ENCODE peak calls at places on chromosomes 5 and 9, in seven cellular contexts. One of them, this sample, is unnamed.

GRCh38 chr5:111550282-111551020 is 38.1 kb upstream of the STARD4 start:
- DNase-seq in neuronal stem cell: peak
- DNase-seq in H1: peak
- DNase-seq in trophoblast cell: peak
- DNase-seq in mesendoderm: peak
- DNase-seq in IMR-90: peak
- DNase-seq in mesenchymal stem cell: peak
- DNase-seq in this sample: peak

GRCh38 chr9:35954942-35955546 is 2.9 kb downstream of the OR2S2 start:
- DNase-seq in neuronal stem cell: peak
- DNase-seq in mesendoderm: peak
- DNase-seq in mesenchymal stem cell: peak
- DNase-seq in IMR-90: peak
- DNase-seq in H1: no peak
- DNase-seq in trophoblast cell: peak
- DNase-seq in this sample: peak

GRCh38 chr9:3262831-3263544 is 262.8 kb downstream of the RFX3 start:
- DNase-seq in trophoblast cell: no peak
- DNase-seq in mesenchymal stem cell: no peak
- DNase-seq in mesendoderm: no peak
- DNase-seq in H1: peak
- DNase-seq in IMR-90: no peak
- DNase-seq in neuronal stem cell: no peak
- DNase-seq in this sample: peak

GRCh38 chr5:73649926-73650325 is 23.9 kb downstream of the ARHGEF28 start:
- DNase-seq in neuronal stem cell: no peak
- DNase-seq in mesendoderm: no peak
- DNase-seq in H1: no peak
- DNase-seq in IMR-90: no peak
- DNase-seq in mesenchymal stem cell: no peak
- DNase-seq in trophoblast cell: no peak
- DNase-seq in this sample: no peak

GRCh38 chr5:51398875-51399635 is 15.8 kb downstream of the ISL1 start:
- DNase-seq in neuronal stem cell: peak
- DNase-seq in trophoblast cell: peak
- DNase-seq in mesenchymal stem cell: peak
- DNase-seq in H1: no peak
- DNase-seq in IMR-90: no peak
- DNase-seq in mesendoderm: peak
- DNase-seq in this sample: peak

GRCh38 chr9:132585954-132586829 is 3.8 kb downstream of the BARHL1 start:
- DNase-seq in mesenchymal stem cell: no peak
- DNase-seq in neuronal stem cell: no peak
- DNase-seq in H1: no peak
- DNase-seq in IMR-90: no peak
- DNase-seq in mesendoderm: no peak
- DNase-seq in trophoblast cell: no peak
- DNase-seq in this sample: no peak

GRCh38 chr9:114156658-114157421 is 1.5 kb downstream of the COL27A1 start:
- DNase-seq in mesenchymal stem cell: peak
- DNase-seq in H1: no peak
- DNase-seq in trophoblast cell: peak
- DNase-seq in mesendoderm: peak
- DNase-seq in neuronal stem cell: no peak
- DNase-seq in IMR-90: peak
- DNase-seq in this sample: peak

GRCh38 chr5:150036513-150036912 is 36.0 kb downstream of the HMGXB3 start:
- DNase-seq in IMR-90: peak
- DNase-seq in trophoblast cell: peak
- DNase-seq in mesenchymal stem cell: peak
- DNase-seq in H1: no peak
- DNase-seq in neuronal stem cell: no peak
- DNase-seq in mesendoderm: no peak
- DNase-seq in this sample: no peak

GRCh38 chr5:135887881-135888614 is 7.6 kb downstream of the IL9 start:
- DNase-seq in H1: no peak
- DNase-seq in mesendoderm: peak
- DNase-seq in IMR-90: peak
- DNase-seq in neuronal stem cell: peak
- DNase-seq in trophoblast cell: peak
- DNase-seq in mesenchymal stem cell: peak
- DNase-seq in this sample: peak

DNA sequence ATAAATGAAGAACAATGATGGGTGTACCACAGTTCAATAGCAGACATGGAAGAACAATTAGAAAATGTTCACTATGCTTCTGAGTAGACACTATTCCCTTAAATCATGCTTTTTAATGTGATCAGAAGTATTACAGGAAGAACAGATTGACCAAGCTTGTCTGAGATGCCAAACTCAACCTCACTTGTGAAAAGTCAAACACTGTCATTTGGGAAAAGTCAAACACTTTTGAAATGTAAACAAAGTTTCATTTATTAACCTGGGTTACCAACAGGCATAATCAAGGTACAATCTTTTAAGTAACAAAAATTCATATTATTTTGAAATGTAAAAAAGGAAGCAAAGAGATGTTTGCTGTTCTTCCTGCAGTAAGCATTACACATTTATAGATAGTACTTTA is 19.2 kb downstream of the RAB14 start:
- DNase-seq in IMR-90: no peak
- DNase-seq in H1: no peak
- DNase-seq in trophoblast cell: no peak
- DNase-seq in mesenchymal stem cell: no peak
- DNase-seq in mesendoderm: no peak
- DNase-seq in neuronal stem cell: no peak
- DNase-seq in this sample: no peak
- H4K8ac ChIP-seq in IMR-90: no peak
- H4K8ac ChIP-seq in H1: no peak
- H4K8ac ChIP-seq in trophoblast cell: no peak
- H4K8ac ChIP-seq in mesenchymal stem cell: no peak
- H4K8ac ChIP-seq in mesendoderm: no peak
- H4K8ac ChIP-seq in neuronal stem cell: no peak
- H4K8ac ChIP-seq in this sample: no peak

DNA sequence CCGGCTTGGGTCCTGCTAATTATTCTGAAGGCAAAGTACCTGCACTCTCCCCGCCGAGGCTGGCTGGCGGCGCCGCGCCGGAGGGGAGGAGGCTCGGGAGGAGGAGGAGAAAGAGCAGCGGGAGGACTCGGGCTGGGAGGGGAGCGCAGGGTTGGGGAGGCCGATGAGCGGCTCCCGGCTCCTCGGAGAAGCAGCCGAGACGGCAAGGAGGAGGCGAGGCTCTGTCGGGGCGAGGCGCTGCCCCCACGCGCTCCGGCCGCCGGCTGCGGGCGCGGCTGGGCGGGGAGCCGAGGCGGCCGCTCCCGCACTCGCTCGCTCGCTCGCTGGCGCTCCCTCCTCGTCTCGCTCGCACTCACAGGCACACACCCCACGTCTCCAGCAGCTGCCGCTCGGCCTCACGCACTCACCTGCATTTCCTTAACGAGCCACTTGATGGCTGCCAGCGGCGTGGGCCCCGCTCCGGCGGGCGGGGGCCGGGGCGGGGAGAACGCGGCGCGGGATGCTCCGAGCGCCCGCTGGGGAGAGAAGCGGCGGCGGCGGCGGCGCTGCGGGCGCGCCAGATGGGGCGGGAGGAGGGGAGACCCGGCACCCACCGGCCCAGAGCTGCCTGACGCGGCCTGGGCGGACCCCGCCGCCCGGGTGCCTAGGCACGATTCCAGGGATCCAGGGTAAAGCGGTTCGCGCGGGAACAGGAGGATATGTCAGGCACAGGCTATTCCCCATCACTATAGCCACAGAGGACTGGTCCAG is at the start of gene PTPRD:
- DNase-seq in trophoblast cell: peak
- DNase-seq in neuronal stem cell: peak
- DNase-seq in IMR-90: peak
- DNase-seq in H1: peak
- DNase-seq in mesendoderm: peak
- DNase-seq in mesenchymal stem cell: peak
- DNase-seq in this sample: peak
- H3K9ac ChIP-seq in trophoblast cell: no peak
- H3K9ac ChIP-seq in neuronal stem cell: peak
- H3K9ac ChIP-seq in IMR-90: no peak
- H3K9ac ChIP-seq in H1: peak
- H3K9ac ChIP-seq in mesendoderm: peak
- H3K9ac ChIP-seq in mesenchymal stem cell: no peak
- H3K9ac ChIP-seq in this sample: peak

GRCh38 chr9:118439446-118439845 is 735.2 kb downstream of the TLR4 start:
- DNase-seq in IMR-90: no peak
- DNase-seq in mesenchymal stem cell: no peak
- DNase-seq in mesendoderm: no peak
- DNase-seq in trophoblast cell: no peak
- DNase-seq in neuronal stem cell: no peak
- DNase-seq in H1: no peak
- DNase-seq in this sample: no peak

GRCh38 chr9:118444403-118444802 is 740.2 kb downstream of the TLR4 start:
- DNase-seq in trophoblast cell: no peak
- DNase-seq in mesenchymal stem cell: no peak
- DNase-seq in mesendoderm: no peak
- DNase-seq in IMR-90: no peak
- DNase-seq in H1: no peak
- DNase-seq in neuronal stem cell: no peak
- DNase-seq in this sample: no peak

DNA sequence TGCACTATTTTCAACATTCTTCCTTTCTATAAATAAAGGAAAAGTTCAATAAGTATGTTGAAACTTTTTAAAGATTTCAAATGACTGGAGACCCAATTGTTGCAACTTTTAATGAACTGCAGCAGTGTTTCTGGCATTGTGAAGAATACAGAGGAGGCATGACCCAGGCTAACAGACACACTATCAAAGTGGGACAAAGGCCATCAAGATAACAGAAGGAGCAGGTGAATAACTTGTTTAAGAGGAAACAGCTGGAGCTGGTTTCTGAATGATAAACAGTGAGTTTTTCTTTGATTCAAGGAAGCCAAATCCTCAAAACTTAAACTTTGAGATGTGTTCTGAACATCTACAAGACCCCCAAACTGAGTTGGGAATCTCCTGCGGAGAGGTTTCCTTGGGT is 734.6 kb downstream of the TLR4 start:
- DNase-seq in mesenchymal stem cell: no peak
- DNase-seq in mesendoderm: peak
- DNase-seq in IMR-90: no peak
- DNase-seq in H1: no peak
- DNase-seq in neuronal stem cell: no peak
- DNase-seq in trophoblast cell: peak
- DNase-seq in this sample: no peak
- H4K8ac ChIP-seq in mesenchymal stem cell: no peak
- H4K8ac ChIP-seq in mesendoderm: no peak
- H4K8ac ChIP-seq in IMR-90: no peak
- H4K8ac ChIP-seq in H1: no peak
- H4K8ac ChIP-seq in neuronal stem cell: no peak
- H4K8ac ChIP-seq in trophoblast cell: no peak
- H4K8ac ChIP-seq in this sample: no peak

DNA sequence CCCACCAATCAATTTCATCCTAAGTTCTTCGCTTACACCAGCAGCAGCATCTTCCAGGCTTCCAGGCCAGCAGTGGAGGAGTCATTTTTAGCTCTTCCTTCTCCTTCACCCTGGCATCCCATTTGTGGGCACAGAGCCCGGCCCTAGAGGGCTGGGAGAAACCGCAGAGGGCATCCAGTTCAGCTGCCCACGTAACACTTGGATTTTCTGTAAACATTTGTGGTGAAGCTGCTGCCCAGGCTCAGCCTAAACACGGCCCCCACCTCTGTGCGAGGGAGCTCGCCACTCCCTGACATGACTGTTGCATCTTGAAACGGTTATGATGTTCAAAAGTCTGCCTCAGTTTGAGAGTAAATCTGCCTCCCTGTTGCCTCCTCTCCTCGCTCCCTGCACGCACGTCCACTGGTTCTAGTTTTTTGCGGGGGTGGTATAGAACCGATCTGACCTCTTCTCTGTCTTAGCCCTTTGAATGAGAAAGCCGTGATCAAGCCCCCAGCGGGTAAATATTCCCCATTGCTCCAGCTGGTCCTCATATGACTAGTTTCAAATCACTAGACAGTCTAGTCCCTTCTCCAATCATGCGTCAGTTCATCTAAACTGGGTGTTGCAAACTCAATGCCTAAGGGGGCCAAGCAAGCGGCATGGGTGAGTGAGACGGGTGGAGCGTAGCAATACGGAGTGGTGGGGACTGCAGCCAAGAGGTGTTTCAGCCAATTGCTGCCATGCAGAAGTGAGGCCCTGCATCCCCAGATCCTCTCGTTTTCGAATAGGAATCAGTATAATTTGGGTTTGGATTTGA is 34.9 kb upstream of the N4BP3 start:
- DNase-seq in neuronal stem cell: no peak
- DNase-seq in mesenchymal stem cell: peak
- DNase-seq in IMR-90: peak
- DNase-seq in trophoblast cell: peak
- DNase-seq in H1: no peak
- DNase-seq in mesendoderm: no peak
- DNase-seq in this sample: no peak
- H3K9ac ChIP-seq in neuronal stem cell: no peak
- H3K9ac ChIP-seq in mesenchymal stem cell: no peak
- H3K9ac ChIP-seq in IMR-90: no peak
- H3K9ac ChIP-seq in trophoblast cell: no peak
- H3K9ac ChIP-seq in H1: no peak
- H3K9ac ChIP-seq in mesendoderm: no peak
- H3K9ac ChIP-seq in this sample: no peak

DNA sequence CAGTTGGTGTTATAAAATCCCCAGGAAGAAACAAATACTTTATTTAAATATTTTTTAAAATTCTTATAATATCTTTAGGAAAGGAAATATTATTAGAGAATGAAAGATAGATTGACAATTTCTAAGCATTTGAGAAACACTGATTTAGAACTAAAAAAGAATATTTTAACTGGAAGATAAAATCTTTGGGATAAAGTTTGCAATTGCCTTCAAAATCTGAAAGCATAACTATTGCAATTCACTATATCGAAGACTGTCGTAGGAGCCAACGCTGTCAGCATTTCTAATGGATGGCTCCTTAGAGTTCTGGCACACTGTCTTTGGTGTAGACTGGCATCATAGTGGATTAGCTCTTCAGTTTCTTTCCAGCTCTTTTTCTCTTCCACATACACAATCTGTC is 1561.3 kb downstream of the MAT2B start:
- DNase-seq in H1: no peak
- DNase-seq in trophoblast cell: no peak
- DNase-seq in mesenchymal stem cell: no peak
- DNase-seq in neuronal stem cell: no peak
- DNase-seq in IMR-90: no peak
- DNase-seq in mesendoderm: no peak
- DNase-seq in this sample: no peak
- H4K8ac ChIP-seq in H1: no peak
- H4K8ac ChIP-seq in trophoblast cell: no peak
- H4K8ac ChIP-seq in mesenchymal stem cell: no peak
- H4K8ac ChIP-seq in neuronal stem cell: no peak
- H4K8ac ChIP-seq in IMR-90: no peak
- H4K8ac ChIP-seq in mesendoderm: no peak
- H4K8ac ChIP-seq in this sample: no peak

GRCh38 chr5:43649256-43649655 is 46.3 kb downstream of the NNT start:
- DNase-seq in neuronal stem cell: no peak
- DNase-seq in H1: no peak
- DNase-seq in mesendoderm: no peak
- DNase-seq in trophoblast cell: no peak
- DNase-seq in IMR-90: peak
- DNase-seq in mesenchymal stem cell: peak
- DNase-seq in this sample: no peak
- H3K9ac ChIP-seq in neuronal stem cell: no peak
- H3K9ac ChIP-seq in H1: no peak
- H3K9ac ChIP-seq in mesendoderm: no peak
- H3K9ac ChIP-seq in trophoblast cell: no peak
- H3K9ac ChIP-seq in IMR-90: no peak
- H3K9ac ChIP-seq in mesenchymal stem cell: peak
- H3K9ac ChIP-seq in this sample: no peak

This sample was measured in H9.